ENCODE peak calls at places on chromosomes 1 and 21, in nine cellular contexts. M is endothelial cell of umbilical vein; Z is heart right ventricle; D is transverse colon; P is fibroblast of pulmonary artery; O is WERI-Rb-1; Y is tibial nerve; Q is CD8-positive, alpha-beta memory T cell; G is upper lobe of left lung. H is an unnamed sample.

GRCh38 chr1:212686591-212686990 is 13.0 kb downstream of the BATF3 start:
- DNase-seq in M (no peak), Z (no peak), D (no peak), P (no peak), O (no peak), Y (no peak), Q (no peak), G (no peak), H (no peak)

GRCh38 chr1:183716286-183716685 is 63.2 kb upstream of the APOBEC4 start:
- DNase-seq in M (no peak), Z (no peak), D (no peak), P (no peak), O (no peak), Y (no peak), Q (no peak), G (no peak), H (no peak)

GRCh38 chr1:173405758-173406344 is 71.3 kb upstream of the PRDX6 start:
- DNase-seq in M (no peak), Z (no peak), D (no peak), P (peak), O (no peak), Y (no peak), Q (no peak), G (no peak), H (no peak)

GRCh38 chr1:3068400-3069361 is at the start of gene PRDM16:
- DNase-seq in M (no peak), Z (peak), D (no peak), P (peak), O (peak), Y (peak), Q (peak), G (peak), H (peak)

GRCh38 chr1:25771246-25772114 is 28.5 kb upstream of the SELENON start:
- DNase-seq in M (no peak), Z (peak), D (peak), P (no peak), O (peak), Y (peak), Q (no peak), G (peak), H (peak)

GRCh38 chr1:113036639-113037321 is 36.2 kb upstream of the LRIG2 start:
- DNase-seq in M (no peak), Z (no peak), D (no peak), P (no peak), O (no peak), Y (no peak), Q (no peak), G (no peak), H (peak)

GRCh38 chr1:114235956-114236355 is 82.3 kb upstream of the SYT6 start:
- DNase-seq in M (no peak), Z (peak), D (peak), P (no peak), O (no peak), Y (no peak), Q (no peak), G (no peak), H (no peak)

GRCh38 chr1:77888429-77889239 is at the start of gene NEXN:
- DNase-seq in M (peak), Z (peak), D (peak), P (peak), O (peak), Y (peak), Q (no peak), G (peak), H (peak)

GRCh38 chr1:24149854-24150227 is 6.9 kb upstream of the IL22RA1 start:
- DNase-seq in M (peak), Z (no peak), D (peak), P (peak), O (no peak), Y (no peak), Q (no peak), G (peak), H (no peak)

GRCh38 chr1:81574365-81574764 is 226.4 kb upstream of the ADGRL2 start:
- DNase-seq in M (peak), Z (no peak), D (no peak), P (no peak), O (no peak), Y (no peak), Q (no peak), G (no peak), H (no peak)

GRCh38 chr1:168301664-168302320 is 21.1 kb downstream of the TBX19 start:
- DNase-seq in M (no peak), Z (no peak), D (no peak), P (peak), O (no peak), Y (no peak), Q (no peak), G (no peak), H (no peak)

GRCh38 chr21:42527489-42528158 is 14.0 kb downstream of the SLC37A1 start:
- DNase-seq in M (no peak), Z (no peak), D (no peak), P (no peak), O (no peak), Y (no peak), Q (peak), G (no peak), H (no peak)

GRCh38 chr1:47843781-47844555 is 153.2 kb downstream of the TRABD2B start:
- DNase-seq in M (no peak), Z (no peak), D (no peak), P (no peak), O (no peak), Y (no peak), Q (no peak), G (no peak), H (no peak)

GRCh38 chr1:19418503-19418971 is 66.8 kb downstream of the CAPZB start:
- DNase-seq in M (no peak), Z (no peak), D (no peak), P (no peak), O (no peak), Y (no peak), Q (no peak), G (no peak), H (no peak)

GRCh38 chr1:184567648-184568047 is 180.8 kb downstream of the C1orf21 start:
- DNase-seq in M (no peak), Z (no peak), D (no peak), P (peak), O (no peak), Y (no peak), Q (no peak), G (no peak), H (no peak)

GRCh38 chr1:156486421-156487344 is 13.9 kb downstream of the MEF2D start:
- DNase-seq in M (no peak), Z (no peak), D (no peak), P (no peak), O (no peak), Y (no peak), Q (no peak), G (no peak), H (peak)

GRCh38 chr1:235079443-235079967 is 49.1 kb downstream of the TOMM20 start:
- DNase-seq in M (peak), Z (no peak), D (peak), P (no peak), O (peak), Y (no peak), Q (no peak), G (peak), H (peak)

GRCh38 chr1:235077571-235078479 is 50.8 kb downstream of the TOMM20 start:
- DNase-seq in M (peak), Z (no peak), D (no peak), P (no peak), O (no peak), Y (no peak), Q (no peak), G (peak), H (peak)

GRCh38 chr1:235077163-235077540 is 51.5 kb downstream of the TOMM20 start:
- DNase-seq in M (no peak), Z (no peak), D (no peak), P (no peak), O (no peak), Y (no peak), Q (no peak), G (no peak), H (peak)

GRCh38 chr1:235078927-235079381 is 49.7 kb downstream of the TOMM20 start:
- DNase-seq in M (no peak), Z (no peak), D (no peak), P (no peak), O (peak), Y (no peak), Q (no peak), G (no peak), H (peak)

GRCh38 chr1:235078480-235078803 is 50.2 kb downstream of the TOMM20 start:
- DNase-seq in M (no peak), Z (no peak), D (no peak), P (no peak), O (no peak), Y (no peak), Q (no peak), G (no peak), H (no peak)
- H3K4me3 ChIP-seq in M (no peak), Z (no peak), D (no peak), P (no peak), O (no peak), Y (no peak), Q (no peak), G (no peak), H (no peak)

GRCh38 chr1:95888877-95889799 is 655.1 kb downstream of the RWDD3 start:
- DNase-seq in M (peak), Z (no peak), D (no peak), P (no peak), O (no peak), Y (no peak), Q (no peak), G (no peak), H (no peak)
- H3K4me3 ChIP-seq in M (no peak), Z (no peak), D (no peak), P (no peak), O (no peak), Y (no peak), Q (no peak), G (no peak), H (no peak)

GRCh38 chr1:9317591-9318331 is 25.1 kb downstream of the SPSB1 start:
- DNase-seq in M (peak), Z (peak), D (peak), P (peak), O (no peak), Y (no peak), Q (no peak), G (no peak), H (peak)
- H3K4me3 ChIP-seq in M (no peak), Z (no peak), D (no peak), P (peak), O (no peak), Y (no peak), Q (no peak), G (no peak), H (no peak)

GRCh38 chr21:33069243-33069642 is 698 bp upstream of the OLIG1 start:
- DNase-seq in M (no peak), Z (no peak), D (no peak), P (no peak), O (no peak), Y (no peak), Q (no peak), G (no peak), H (no peak)
- H3K4me3 ChIP-seq in M (no peak), Z (no peak), D (no peak), P (no peak), O (no peak), Y (no peak), Q (no peak), G (no peak), H (no peak)

DNA sequence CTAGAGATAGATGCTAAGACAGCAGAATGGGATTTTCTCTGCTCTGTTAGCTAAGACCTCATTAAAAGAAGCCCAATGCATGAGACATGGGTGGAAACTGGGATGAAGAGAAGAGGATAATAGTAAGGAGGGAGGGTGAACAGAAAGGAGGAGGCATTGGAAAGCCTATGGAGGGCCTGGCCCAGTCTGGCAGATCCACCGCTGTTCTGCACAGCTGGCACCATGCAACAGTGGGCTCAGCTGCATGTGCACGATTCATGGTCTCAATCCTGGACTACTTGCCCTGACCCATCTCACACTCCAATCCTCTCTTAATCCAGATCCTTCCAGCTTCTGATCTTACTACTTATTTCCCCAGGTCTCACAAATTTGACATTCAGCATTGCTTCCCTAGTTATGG is 2.2 kb downstream of the PHC2 start:
- DNase-seq in M (no peak), Z (no peak), D (no peak), P (no peak), O (peak), Y (no peak), Q (no peak), G (no peak), H (no peak)
- H3K4me3 ChIP-seq in M (no peak), Z (no peak), D (no peak), P (no peak), O (no peak), Y (no peak), Q (no peak), G (no peak), H (no peak)

GRCh38 chr21:45404726-45405270 is at the start of gene COL18A1:
- DNase-seq in M (peak), Z (peak), D (peak), P (peak), O (peak), Y (no peak), Q (peak), G (peak), H (peak)
- H3K4me3 ChIP-seq in M (peak), Z (peak), D (peak), P (peak), O (peak), Y (peak), Q (no peak), G (peak), H (peak)

DNA sequence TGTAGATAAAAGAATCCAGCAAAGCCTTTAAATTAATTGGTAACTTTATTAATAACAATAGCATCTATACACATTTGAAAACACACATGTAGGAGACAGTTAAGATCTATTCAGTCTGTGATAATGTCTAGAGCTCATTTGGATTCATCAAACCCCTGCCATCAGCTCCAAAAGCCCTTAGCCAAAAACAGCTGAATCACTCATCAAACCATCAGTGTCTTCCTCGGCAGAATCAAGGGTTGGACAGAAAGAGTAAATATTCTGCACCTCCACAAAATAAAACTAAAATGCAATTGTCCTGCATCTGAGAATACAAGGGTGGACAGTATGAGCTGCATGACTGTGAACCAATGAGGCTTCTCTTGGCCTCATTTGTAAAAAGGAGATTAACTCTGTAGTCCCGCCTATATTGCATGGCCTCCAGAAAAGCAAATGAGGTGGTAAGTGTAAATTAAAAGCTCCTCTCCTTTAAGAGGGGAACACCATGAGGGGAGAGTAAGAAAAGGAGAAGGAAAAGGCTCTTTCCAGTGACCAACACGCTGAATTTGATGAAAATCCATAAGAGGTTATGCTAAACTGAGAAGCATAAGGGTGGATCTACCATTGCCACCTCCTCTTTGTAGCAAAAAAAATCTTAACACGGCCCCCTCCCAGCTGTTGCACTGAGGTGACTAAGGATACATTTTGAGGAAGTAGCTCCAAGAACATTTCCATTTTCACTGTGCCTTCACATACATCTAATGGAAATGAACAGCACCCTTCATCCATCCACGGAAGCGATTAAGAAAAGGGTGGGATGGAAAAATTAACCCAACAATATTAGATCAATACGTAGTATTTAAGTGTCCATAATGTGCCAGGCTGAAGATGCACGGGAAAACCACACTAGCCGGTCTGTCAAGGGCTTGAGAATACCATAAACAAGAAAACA is 14.7 kb upstream of the BOLA1 start:
- DNase-seq in M (no peak), Z (no peak), D (no peak), P (peak), O (peak), Y (no peak), Q (no peak), G (peak), H (no peak)
- H3K4me3 ChIP-seq in M (no peak), Z (peak), D (peak), P (peak), O (peak), Y (peak), Q (peak), G (peak), H (peak)

DNA sequence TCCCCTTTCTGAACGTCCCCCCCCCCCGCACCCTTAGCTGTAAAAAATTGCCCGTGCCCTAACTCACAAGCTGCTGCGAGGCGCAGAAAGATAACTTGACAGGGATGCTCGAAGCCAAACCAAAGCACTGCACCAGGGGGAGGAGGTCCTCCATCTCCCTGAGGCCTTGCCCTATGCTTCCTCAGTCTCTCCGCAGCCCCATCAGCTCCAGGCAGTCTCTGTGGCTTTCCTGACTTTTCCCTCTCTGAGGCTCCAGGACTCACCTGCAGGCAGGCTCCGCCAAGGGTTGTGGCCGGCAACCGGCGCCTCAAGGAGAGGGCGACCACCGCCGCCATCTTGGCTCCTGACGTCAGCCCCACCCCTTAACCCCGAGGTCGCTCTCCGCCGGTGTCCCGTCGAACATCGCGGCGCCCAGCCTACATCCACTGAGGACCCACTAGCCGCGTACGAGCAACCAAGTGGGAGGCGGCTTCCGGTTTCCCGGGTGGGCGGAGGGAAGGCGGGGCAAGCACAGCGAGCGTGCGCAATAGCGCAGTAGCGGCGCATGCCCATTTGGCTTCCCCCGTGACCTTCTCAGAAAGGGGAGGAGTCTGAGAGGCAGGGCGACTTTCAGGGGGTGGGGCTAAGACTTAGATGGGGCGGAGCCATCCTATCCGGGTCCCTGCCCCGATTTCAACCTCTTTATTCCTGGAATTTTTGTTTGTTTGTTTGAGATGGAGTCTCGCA is at the start of gene SDHB:
- DNase-seq in M (peak), Z (peak), D (peak), P (peak), O (peak), Y (peak), Q (peak), G (peak), H (peak)
- H3K4me3 ChIP-seq in M (peak), Z (peak), D (peak), P (peak), O (peak), Y (peak), Q (peak), G (peak), H (peak)

DNA sequence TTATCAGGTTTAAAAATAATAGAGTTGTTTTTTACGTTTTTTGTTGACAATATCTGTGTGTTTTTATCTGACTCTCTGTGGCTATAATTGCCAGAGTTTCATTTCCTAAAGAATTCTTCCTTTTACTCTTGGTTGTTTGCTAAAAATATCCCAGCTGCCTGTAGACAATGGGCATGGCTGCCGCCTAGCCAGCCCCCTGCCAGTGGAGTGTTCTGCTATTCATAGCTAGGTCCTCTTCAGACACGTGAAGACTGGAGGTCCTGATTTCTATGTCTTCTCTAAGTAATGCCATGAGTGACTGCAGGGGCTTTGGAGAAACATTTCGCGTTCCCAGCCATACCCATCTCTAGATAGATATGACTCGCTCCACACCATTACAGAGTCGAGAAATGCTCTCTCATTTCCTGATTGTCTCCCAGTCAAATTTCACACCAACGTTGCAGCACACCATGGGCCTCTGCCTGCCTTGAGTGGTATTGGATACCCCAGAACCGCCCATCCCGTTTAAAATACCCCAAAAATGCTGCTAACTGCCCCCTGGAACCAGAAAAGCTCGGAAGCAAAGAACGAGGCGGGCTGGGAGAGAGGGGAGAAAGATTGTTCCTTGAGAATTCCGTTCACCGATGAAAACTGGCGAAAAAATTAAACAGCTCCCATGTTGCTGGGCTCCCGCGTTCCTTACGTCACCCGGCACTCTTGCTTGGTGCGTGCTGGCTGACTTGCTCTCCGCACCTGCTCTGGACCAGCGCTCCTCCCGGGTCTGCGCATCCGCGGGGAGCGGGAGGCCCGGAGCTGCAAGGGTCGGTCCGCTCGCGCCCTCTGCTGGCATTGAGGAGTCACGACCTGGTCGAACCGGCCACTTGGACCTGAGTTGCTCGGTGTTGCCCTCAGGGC is 99.3 kb upstream of the BACE2 start:
- DNase-seq in M (peak), Z (peak), D (peak), P (peak), O (peak), Y (peak), Q (no peak), G (peak), H (peak)
- H3K4me3 ChIP-seq in M (no peak), Z (no peak), D (no peak), P (no peak), O (peak), Y (no peak), Q (no peak), G (no peak), H (no peak)